ENCODE peak calls at places on chromosomes 1 and 21, in ten cellular contexts. J, G, V, H, C, S, I, N, L and F are unnamed samples.

GRCh38 chr1:201481004-201481380 is 12.0 kb upstream of the PHLDA3 start:
- DNase-seq in J (no peak), G (no peak), V (no peak), H (no peak), C (no peak), S (no peak), I (no peak), N (no peak), L (no peak), F (no peak)

GRCh38 chr1:240906477-240906876 is 294.5 kb upstream of the GREM2 start:
- DNase-seq in J (no peak), G (no peak), V (no peak), H (no peak), C (no peak), S (no peak), I (no peak), N (no peak), L (no peak), F (peak; percentile 60)

GRCh38 chr1:201673912-201674311 is 135.0 kb downstream of the NAV1 start:
- DNase-seq in J (no peak), G (no peak), V (no peak), H (no peak), C (no peak), S (no peak), I (no peak), N (no peak), L (no peak), F (no peak)

GRCh38 chr1:5796028-5796427 is 196.2 kb downstream of the NPHP4 start:
- DNase-seq in J (no peak), G (no peak), V (no peak), H (no peak), C (no peak), S (no peak), I (no peak), N (no peak), L (no peak), F (no peak)

GRCh38 chr21:41888749-41889376 is 9.7 kb upstream of the PRDM15 start:
- DNase-seq in J (no peak), G (no peak), V (no peak), H (no peak), C (no peak), S (no peak), I (no peak), N (no peak), L (no peak), F (no peak)

GRCh38 chr1:78005755-78006154 is 1.0 kb downstream of the DNAJB4 start:
- DNase-seq in J (no peak), G (no peak), V (no peak), H (no peak), C (no peak), S (peak; percentile 30), I (no peak), N (peak; percentile 83), L (no peak), F (no peak)

GRCh38 chr1:30645807-30646206 is 77.6 kb downstream of the MATN1 start:
- DNase-seq in J (no peak), G (no peak), V (no peak), H (no peak), C (no peak), S (no peak), I (no peak), N (no peak), L (no peak), F (no peak)

GRCh38 chr1:74380252-74380651 is 132.2 kb downstream of the LRRC53 start:
- DNase-seq in J (no peak), G (no peak), V (no peak), H (no peak), C (no peak), S (no peak), I (no peak), N (no peak), L (no peak), F (no peak)

GRCh38 chr1:184019066-184019465 is 18.5 kb downstream of the COLGALT2 start:
- DNase-seq in J (no peak), G (no peak), V (no peak), H (no peak), C (no peak), S (no peak), I (no peak), N (no peak), L (no peak), F (no peak)

GRCh38 chr21:31750843-31751242 is 18.9 kb upstream of the SCAF4 start:
- DNase-seq in J (no peak), G (no peak), V (no peak), H (no peak), C (no peak), S (no peak), I (no peak), N (no peak), L (no peak), F (no peak)

GRCh38 chr1:151968058-151968457 is 25.6 kb downstream of the S100A10 start:
- DNase-seq in J (peak; percentile 61), G (no peak), V (peak; percentile 55), H (peak; percentile 60), C (peak; percentile 35), S (peak; percentile 67), I (no peak), N (peak; percentile 57), L (no peak), F (peak; percentile 56)